ENCODE peak calls at places on chromosomes 5 and 9, in eight cellular contexts. Q, P, I, M, C, O, F and A are unnamed samples.

GRCh38 chr9:113955076-113955752 is 79.1 kb downstream of the ZNF618 start:
- DNase-seq in Q (peak; percentile 57), P (peak; percentile 81), I (peak; percentile 62), M (no peak), C (no peak), O (peak; percentile 85), F (no peak), A (no peak)

GRCh38 chr9:16197578-16198370 is 644.9 kb downstream of the CCDC171 start:
- DNase-seq in Q (no peak), P (peak; percentile 44), I (no peak), M (no peak), C (no peak), O (no peak), F (no peak), A (no peak)

GRCh38 chr5:125326114-125326513 is 579.7 kb upstream of the ZNF608 start:
- DNase-seq in Q (no peak), P (peak; percentile 88), I (no peak), M (no peak), C (peak; percentile 66), O (peak; percentile 72), F (peak; percentile 31), A (no peak)

GRCh38 chr5:96067251-96067650 is 105.6 kb upstream of the ELL2 start:
- DNase-seq in Q (peak; percentile 33), P (no peak), I (no peak), M (no peak), C (no peak), O (no peak), F (no peak), A (no peak)

GRCh38 chr9:134063876-134064450 is 3.9 kb downstream of the BRD3 start:
- DNase-seq in Q (no peak), P (no peak), I (no peak), M (no peak), C (no peak), O (no peak), F (no peak), A (no peak)

GRCh38 chr5:13278148-13278547 is 666.3 kb downstream of the DNAH5 start:
- DNase-seq in Q (no peak), P (no peak), I (no peak), M (no peak), C (no peak), O (no peak), F (no peak), A (no peak)

GRCh38 chr9:111832428-111832827 is 37.7 kb upstream of the SHOC1 start:
- DNase-seq in Q (no peak), P (no peak), I (no peak), M (no peak), C (no peak), O (no peak), F (no peak), A (no peak)

GRCh38 chr9:16321461-16322119 is 548.9 kb downstream of the BNC2 start:
- DNase-seq in Q (no peak), P (peak; percentile 61), I (peak; percentile 65), M (no peak), C (peak; percentile 32), O (peak; percentile 60), F (no peak), A (no peak)

GRCh38 chr5:142817031-142817430 is 46.9 kb downstream of the ARHGAP26 start:
- DNase-seq in Q (no peak), P (no peak), I (no peak), M (no peak), C (no peak), O (no peak), F (no peak), A (no peak)

GRCh38 chr5:133051117-133051546 is 681 bp upstream of the HSPA4 start:
- DNase-seq in Q (no peak), P (no peak), I (peak; percentile 74), M (no peak), C (no peak), O (no peak), F (no peak), A (no peak)

GRCh38 chr5:157971466-157972324 is 112.8 kb upstream of the CLINT1 start:
- DNase-seq in Q (no peak), P (no peak), I (no peak), M (no peak), C (no peak), O (no peak), F (no peak), A (no peak)

GRCh38 chr9:38417003-38417965 is 7.0 kb downstream of the IGFBPL1 start:
- DNase-seq in Q (no peak), P (no peak), I (no peak), M (no peak), C (no peak), O (no peak), F (no peak), A (no peak)

DNA sequence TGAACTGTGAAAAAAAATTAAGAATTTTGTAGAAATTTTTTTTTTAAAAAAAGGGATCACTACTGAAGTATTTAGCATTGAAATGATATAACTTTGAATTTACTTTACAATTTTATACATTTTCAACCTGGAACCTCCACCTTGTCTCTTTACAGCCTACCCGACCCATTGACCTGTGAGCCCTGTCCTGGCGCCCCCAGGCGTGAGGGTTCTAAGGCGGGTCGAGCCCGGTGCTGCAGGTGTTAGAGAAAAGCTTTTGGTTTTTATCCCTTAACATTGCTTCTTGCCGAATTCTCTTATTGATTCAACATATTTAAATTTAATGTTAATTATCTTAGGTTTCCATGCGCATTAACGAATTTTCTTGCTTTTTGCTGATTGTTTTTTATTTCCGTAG is 561 bp upstream of the ZNF782 start:
- DNase-seq in Q (no peak), P (no peak), I (no peak), M (no peak), C (no peak), O (no peak), F (no peak), A (no peak)
- H3K4me3 ChIP-seq in Q (peak overlapping the region; percentile 61), P (no peak overlapping the region), I (peak overlapping the region; percentile 77), M (peak overlapping the region; percentile 66), C (peak overlapping the region; percentile 91), O (peak overlapping the region; percentile 77), F (peak overlapping the region; percentile 90), A (peak overlapping the region; percentile 91)

GRCh38 chr9:128337972-128338371 is 2.4 kb upstream of the SLC27A4 start:
- DNase-seq in Q (no peak), P (no peak), I (no peak), M (no peak), C (no peak), O (no peak), F (no peak), A (no peak)

GRCh38 chr9:128342971-128343680 is 2.8 kb downstream of the SLC27A4 start:
- DNase-seq in Q (no peak), P (no peak), I (no peak), M (no peak), C (no peak), O (no peak), F (no peak), A (no peak)

GRCh38 chr9:128341435-128341849 is 1.1 kb downstream of the SLC27A4 start:
- DNase-seq in Q (no peak), P (peak; percentile 59), I (no peak), M (no peak), C (peak; percentile 90), O (peak; percentile 60), F (peak; percentile 32), A (no peak)

GRCh38 chr9:128339761-128340690 is at the start of gene SLC27A4:
- DNase-seq in Q (peak; percentile 19), P (peak; percentile 66), I (no peak), M (peak; percentile 67), C (peak; percentile 91), O (peak; percentile 77), F (peak; percentile 67), A (no peak)

GRCh38 chr9:128340691-128341434 is 536 bp downstream of the SLC27A4 start:
- DNase-seq in Q (no peak), P (no peak), I (no peak), M (no peak), C (peak; percentile 53), O (no peak), F (no peak), A (no peak)
- TF ChIP-seq CTCF in Q (no peak), P (no peak), I (no peak), M (no peak), C (no peak), O (no peak), F (no peak), A (no peak)

GRCh38 chr9:2663486-2663885 is 41.9 kb downstream of the VLDLR start:
- DNase-seq in Q (no peak), P (no peak), I (no peak), M (no peak), C (no peak), O (no peak), F (peak; percentile 23), A (no peak)
- H3K4me3 ChIP-seq in Q (no peak overlapping the region), P (no peak overlapping the region), I (no peak overlapping the region), M (no peak overlapping the region), C (no peak overlapping the region), O (no peak overlapping the region), F (no peak overlapping the region), A (no peak overlapping the region)

DNA sequence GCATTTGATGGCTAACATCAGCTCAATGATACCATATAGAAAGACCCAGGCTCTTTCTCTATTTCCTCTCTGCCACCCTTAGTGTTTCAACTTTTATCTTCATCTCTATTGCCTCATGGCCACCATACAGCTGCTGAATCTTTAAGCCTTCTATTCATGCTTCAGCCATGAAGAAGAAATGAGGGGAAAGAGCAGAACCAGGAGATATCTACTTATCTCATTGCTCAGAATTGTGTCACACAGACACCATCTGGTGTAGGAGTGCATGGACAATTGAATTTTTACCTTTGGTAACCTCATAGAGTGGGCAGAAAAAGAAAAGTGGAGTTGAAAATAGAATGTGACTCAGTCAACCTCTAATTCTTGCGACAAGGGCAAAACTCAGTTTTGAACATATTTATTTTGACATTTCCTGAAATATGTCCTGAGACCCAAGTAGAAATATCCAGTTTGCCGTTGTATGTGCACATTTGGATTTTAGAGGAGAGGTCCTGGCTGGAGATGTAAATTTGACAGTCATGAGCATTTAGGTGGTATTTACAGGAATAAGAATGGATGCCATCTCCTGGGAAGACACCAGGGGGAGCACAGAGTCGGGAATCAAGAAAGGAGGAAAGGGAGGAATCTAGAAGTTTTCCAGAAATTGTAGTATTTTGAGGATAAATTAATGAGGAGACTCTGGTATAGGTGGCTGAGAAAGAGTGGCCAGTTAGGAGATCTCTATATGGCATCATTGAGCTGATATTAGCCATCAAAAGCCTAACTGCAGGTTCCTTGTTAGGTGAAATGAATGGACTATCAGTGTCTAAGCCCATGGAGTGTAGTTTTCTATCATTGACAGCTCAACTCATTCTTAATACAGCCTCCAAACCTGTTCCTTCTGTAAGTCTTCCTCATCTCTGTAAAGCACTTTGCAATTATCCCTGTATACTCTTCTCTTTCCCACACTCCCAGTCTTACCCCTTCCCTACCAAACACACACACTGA is 7.0 kb downstream of the GAPT start:
- DNase-seq in Q (no peak), P (peak; percentile 41), I (no peak), M (no peak), C (peak; percentile 50), O (peak; percentile 45), F (peak; percentile 8), A (no peak)
- TF ChIP-seq CTCF in Q (peak; percentile 84), P (peak; percentile 69), I (peak; percentile 58), M (peak; percentile 53), C (peak; percentile 72), O (peak; percentile 85), F (peak; percentile 72), A (peak; percentile 75)

GRCh38 chr9:127029548-127029947 is 92.9 kb downstream of the ANGPTL2 start:
- DNase-seq in Q (no peak), P (no peak), I (no peak), M (no peak), C (no peak), O (no peak), F (no peak), A (no peak)
- H3K4me3 ChIP-seq in Q (no peak overlapping the region), P (no peak overlapping the region), I (no peak overlapping the region), M (no peak overlapping the region), C (no peak overlapping the region), O (no peak overlapping the region), F (no peak overlapping the region), A (no peak overlapping the region)